ENCODE peak calls at places on chromosomes 6 and 20, in nine cellular contexts. F is LHCN-M2, B is anterior cingulate cortex, V is CMK, E is PC-9, Y is NCI-H1105 treated with DMSO at 0.1 percent for 48 hours, M is WTC11, Q is astrocyte of the cerebellum, Z is fibroblast of mammary gland. C is an unnamed sample.

GRCh38 chr20:4812216-4812615 is 90.5 kb downstream of the PRND start:
- DNase-seq in F (no peak), B (no peak), V (no peak), E (no peak), Y (no peak), M (no peak), Q (no peak), Z (no peak), C (no peak)

GRCh38 chr6:148203970-148204369 is 138.7 kb upstream of the SASH1 start:
- DNase-seq in F (peak), B (no peak), V (peak), E (no peak), Y (no peak), M (no peak), Q (peak), Z (peak), C (no peak)

GRCh38 chr6:39016831-39017230 is 31.8 kb upstream of the GLP1R start:
- DNase-seq in F (no peak), B (no peak), V (no peak), E (no peak), Y (no peak), M (no peak), Q (no peak), Z (no peak), C (no peak)

GRCh38 chr6:107991939-107992560 is 34.0 kb upstream of the SEC63 start:
- DNase-seq in F (no peak), B (no peak), V (no peak), E (no peak), Y (no peak), M (no peak), Q (no peak), Z (no peak), C (no peak)

GRCh38 chr6:131372535-131372934 is 200.5 kb upstream of the ARG1 start:
- DNase-seq in F (no peak), B (no peak), V (no peak), E (no peak), Y (no peak), M (no peak), Q (no peak), Z (peak), C (no peak)

GRCh38 chr6:75602164-75602896 is 650 bp downstream of the SENP6 start:
- DNase-seq in F (peak), B (peak), V (no peak), E (no peak), Y (peak), M (peak), Q (no peak), Z (peak), C (no peak)

GRCh38 chr6:130063806-130064205 is 45.4 kb downstream of the L3MBTL3 start:
- DNase-seq in F (no peak), B (no peak), V (no peak), E (no peak), Y (no peak), M (no peak), Q (no peak), Z (no peak), C (no peak)

GRCh38 chr6:137652961-137653697 is 158.9 kb upstream of the OLIG3 start:
- DNase-seq in F (no peak), B (no peak), V (no peak), E (no peak), Y (peak), M (no peak), Q (no peak), Z (no peak), C (no peak)

GRCh38 chr6:41939848-41940758 is 1.5 kb downstream of the CCND3 start:
- DNase-seq in F (peak), B (no peak), V (peak), E (peak), Y (no peak), M (peak), Q (no peak), Z (peak), C (no peak)

GRCh38 chr6:139380168-139380567 is 5.7 kb upstream of the CITED2 start:
- DNase-seq in F (no peak), B (no peak), V (no peak), E (no peak), Y (no peak), M (no peak), Q (no peak), Z (no peak), C (no peak)

GRCh38 chr6:36655073-36655847 is 23.3 kb upstream of the CDKN1A start:
- DNase-seq in F (no peak), B (no peak), V (no peak), E (no peak), Y (no peak), M (no peak), Q (no peak), Z (no peak), C (no peak)

GRCh38 chr20:64107736-64108457 is 532 bp upstream of the NPBWR2 start:
- DNase-seq in F (no peak), B (no peak), V (no peak), E (no peak), Y (no peak), M (peak), Q (no peak), Z (no peak), C (no peak)

GRCh38 chr6:35084511-35085203 is 56.5 kb downstream of the TCP11 start:
- DNase-seq in F (no peak), B (no peak), V (no peak), E (no peak), Y (no peak), M (no peak), Q (no peak), Z (no peak), C (no peak)

GRCh38 chr6:2611092-2611491 is 139.6 kb downstream of the MYLK4 start:
- DNase-seq in F (no peak), B (no peak), V (no peak), E (peak), Y (no peak), M (no peak), Q (no peak), Z (no peak), C (no peak)

GRCh38 chr6:10837009-10837691 is 1.2 kb downstream of the MAK start:
- DNase-seq in F (no peak), B (no peak), V (peak), E (peak), Y (peak), M (peak), Q (no peak), Z (no peak), C (no peak)

GRCh38 chr20:37426978-37427377 is 81.0 kb downstream of the SRC start:
- DNase-seq in F (no peak), B (no peak), V (no peak), E (no peak), Y (no peak), M (no peak), Q (no peak), Z (no peak), C (no peak)

GRCh38 chr6:24798740-24799540 is at the start of gene ARMH2:
- DNase-seq in F (no peak), B (no peak), V (no peak), E (no peak), Y (no peak), M (no peak), Q (no peak), Z (no peak), C (no peak)

GRCh38 chr6:36977470-36977941 is 8.5 kb downstream of the MTCH1 start:
- DNase-seq in F (no peak), B (no peak), V (no peak), E (no peak), Y (no peak), M (peak), Q (no peak), Z (peak), C (no peak)

GRCh38 chr6:148854086-148854485 is 107.3 kb downstream of the UST start:
- DNase-seq in F (no peak), B (no peak), V (no peak), E (no peak), Y (peak), M (no peak), Q (no peak), Z (peak), C (no peak)

GRCh38 chr6:144585217-144585814 is 300.2 kb downstream of the UTRN start:
- DNase-seq in F (peak), B (no peak), V (peak), E (no peak), Y (peak), M (no peak), Q (peak), Z (peak), C (peak)

GRCh38 chr6:36702656-36703055 is 5.0 kb downstream of the RAB44 start:
- DNase-seq in F (no peak), B (no peak), V (no peak), E (no peak), Y (no peak), M (no peak), Q (no peak), Z (no peak), C (no peak)

GRCh38 chr6:88105741-88106340 is 58.2 kb downstream of the SPACA1 start:
- DNase-seq in F (no peak), B (no peak), V (no peak), E (no peak), Y (no peak), M (no peak), Q (no peak), Z (peak), C (no peak)

GRCh38 chr20:57372581-57373350 is 18.4 kb upstream of the RBM38 start:
- DNase-seq in F (no peak), B (no peak), V (no peak), E (no peak), Y (no peak), M (no peak), Q (no peak), Z (no peak), C (no peak)

GRCh38 chr6:27178001-27178730 is 69.3 kb upstream of the PRSS16 start:
- DNase-seq in F (peak), B (no peak), V (no peak), E (peak), Y (peak), M (peak), Q (peak), Z (peak), C (peak)

GRCh38 chr20:58690351-58690750 is 2.2 kb upstream of the NPEPL1 start:
- DNase-seq in F (no peak), B (no peak), V (no peak), E (no peak), Y (no peak), M (no peak), Q (no peak), Z (no peak), C (no peak)

GRCh38 chr6:43172127-43173007 is 1.3 kb downstream of the SRF start:
- DNase-seq in F (no peak), B (no peak), V (peak), E (peak), Y (peak), M (peak), Q (no peak), Z (no peak), C (no peak)

GRCh38 chr6:18503588-18504231 is 116.6 kb downstream of the RNF144B start:
- DNase-seq in F (peak), B (no peak), V (peak), E (peak), Y (peak), M (peak), Q (peak), Z (peak), C (peak)